ENCODE peak calls at places on chromosome 9, in five cellular contexts. T, I, S, Z and U are unnamed samples.

GRCh38 chr9:83167126-83167525 is 104.2 kb upstream of the RASEF start:
- DNase-seq in T (peak), I (no peak), S (no peak), Z (no peak), U (no peak)

GRCh38 chr9:6305954-6306563 is 22.1 kb upstream of the TPD52L3 start:
- DNase-seq in T (peak), I (no peak), S (peak), Z (no peak), U (no peak)

GRCh38 chr9:18587988-18588387 is 114.0 kb downstream of the ADAMTSL1 start:
- DNase-seq in T (peak), I (peak), S (no peak), Z (no peak), U (no peak)

GRCh38 chr9:13971910-13972655 is 341.9 kb downstream of the NFIB start:
- DNase-seq in T (no peak), I (no peak), S (no peak), Z (no peak), U (no peak)

GRCh38 chr9:1879501-1879900 is 135.6 kb upstream of the SMARCA2 start:
- DNase-seq in T (no peak), I (no peak), S (no peak), Z (no peak), U (no peak)

GRCh38 chr9:13688990-13689600 is 409.6 kb upstream of the MPDZ start:
- DNase-seq in T (peak), I (peak), S (no peak), Z (no peak), U (no peak)

GRCh38 chr9:121399883-121400607 is 30.0 kb upstream of the STOM start:
- DNase-seq in T (peak), I (peak), S (peak), Z (no peak), U (no peak)

GRCh38 chr9:94584555-94584954 is 9.1 kb downstream of the FBP2 start:
- DNase-seq in T (no peak), I (no peak), S (no peak), Z (no peak), U (no peak)

GRCh38 chr9:122158202-122158601 is 1.4 kb downstream of the NDUFA8 start:
- DNase-seq in T (peak), I (peak), S (peak), Z (no peak), U (no peak)

GRCh38 chr9:121744687-121745395 is 93.4 kb downstream of the DAB2IP start:
- DNase-seq in T (peak), I (peak), S (peak), Z (no peak), U (no peak)

GRCh38 chr9:99173570-99174504 is 47.9 kb downstream of the ALG2 start:
- DNase-seq in T (no peak), I (no peak), S (peak), Z (no peak), U (no peak)

GRCh38 chr9:26809795-26810194 is 82.8 kb downstream of the CAAP1 start:
- DNase-seq in T (peak), I (peak), S (no peak), Z (no peak), U (no peak)

GRCh38 chr9:94796687-94797086 is 70.2 kb downstream of the AOPEP start:
- DNase-seq in T (no peak), I (no peak), S (no peak), Z (no peak), U (no peak)

GRCh38 chr9:93682155-93682968 is 106.0 kb downstream of the PHF2 start:
- DNase-seq in T (peak), I (peak), S (peak), Z (peak), U (peak)

GRCh38 chr9:8858250-8859161 is 1058.9 kb upstream of the DMAC1 start:
- DNase-seq in T (no peak), I (no peak), S (peak), Z (peak), U (peak)

GRCh38 chr9:123569343-123569694 is 213.3 kb downstream of the CRB2 start:
- DNase-seq in T (no peak), I (no peak), S (no peak), Z (no peak), U (no peak)

GRCh38 chr9:133112361-133113026 is 8.5 kb downstream of the RALGDS start:
- DNase-seq in T (no peak), I (no peak), S (no peak), Z (peak), U (no peak)

GRCh38 chr9:86732514-86732913 is 214.8 kb downstream of the GAS1 start:
- DNase-seq in T (peak), I (peak), S (no peak), Z (no peak), U (no peak)

GRCh38 chr9:107539427-107540154 is 50.0 kb upstream of the KLF4 start:
- DNase-seq in T (no peak), I (no peak), S (peak), Z (no peak), U (no peak)

GRCh38 chr9:127714916-127715442 is 484 bp downstream of the PTRH1 start:
- DNase-seq in T (no peak), I (no peak), S (peak), Z (no peak), U (no peak)

GRCh38 chr9:121718063-121718462 is 66.6 kb downstream of the DAB2IP start:
- DNase-seq in T (no peak), I (no peak), S (peak), Z (peak), U (no peak)

GRCh38 chr9:27528886-27529315 is 713 bp downstream of the MOB3B start:
- DNase-seq in T (peak), I (no peak), S (peak), Z (peak), U (peak)

GRCh38 chr9:78575791-78576190 is 278.9 kb downstream of the PSAT1 start:
- DNase-seq in T (no peak), I (no peak), S (peak), Z (no peak), U (no peak)

GRCh38 chr9:107624216-107624948 is 134.8 kb upstream of the KLF4 start:
- DNase-seq in T (peak), I (no peak), S (no peak), Z (peak), U (no peak)

GRCh38 chr9:25681270-25681669 is 3.0 kb upstream of the TUSC1 start:
- DNase-seq in T (peak), I (peak), S (no peak), Z (no peak), U (no peak)

GRCh38 chr9:130179508-130179907 is 7.3 kb downstream of the NCS1 start:
- DNase-seq in T (no peak), I (no peak), S (no peak), Z (no peak), U (no peak)

GRCh38 chr9:124852829-124853531 is at the start of gene WDR38:
- DNase-seq in T (peak), I (no peak), S (peak), Z (peak), U (peak)

GRCh38 chr9:2055203-2055658 is 40.1 kb downstream of the SMARCA2 start:
- DNase-seq in T (peak), I (no peak), S (no peak), Z (no peak), U (no peak)

GRCh38 chr9:99319048-99319447 is 97.0 kb downstream of the SEC61B start:
- DNase-seq in T (no peak), I (no peak), S (no peak), Z (no peak), U (no peak)

GRCh38 chr9:77827104-77827784 is 179.1 kb upstream of the GNA14 start:
- DNase-seq in T (no peak), I (no peak), S (no peak), Z (no peak), U (no peak)

GRCh38 chr9:127360829-127361228 is 36.1 kb upstream of the SLC2A8 start:
- DNase-seq in T (peak), I (peak), S (peak), Z (no peak), U (no peak)

GRCh38 chr9:68947842-68948569 is 65.9 kb downstream of the PRKACG start:
- DNase-seq in T (peak), I (no peak), S (no peak), Z (no peak), U (no peak)

GRCh38 chr9:68947015-68947414 is 66.9 kb downstream of the PRKACG start:
- DNase-seq in T (no peak), I (no peak), S (no peak), Z (no peak), U (no peak)

GRCh38 chr9:68950188-68950587 is 63.7 kb downstream of the PRKACG start:
- DNase-seq in T (no peak), I (no peak), S (no peak), Z (no peak), U (no peak)

GRCh38 chr9:68950689-68951088 is 63.2 kb downstream of the PRKACG start:
- DNase-seq in T (no peak), I (no peak), S (no peak), Z (no peak), U (no peak)

DNA sequence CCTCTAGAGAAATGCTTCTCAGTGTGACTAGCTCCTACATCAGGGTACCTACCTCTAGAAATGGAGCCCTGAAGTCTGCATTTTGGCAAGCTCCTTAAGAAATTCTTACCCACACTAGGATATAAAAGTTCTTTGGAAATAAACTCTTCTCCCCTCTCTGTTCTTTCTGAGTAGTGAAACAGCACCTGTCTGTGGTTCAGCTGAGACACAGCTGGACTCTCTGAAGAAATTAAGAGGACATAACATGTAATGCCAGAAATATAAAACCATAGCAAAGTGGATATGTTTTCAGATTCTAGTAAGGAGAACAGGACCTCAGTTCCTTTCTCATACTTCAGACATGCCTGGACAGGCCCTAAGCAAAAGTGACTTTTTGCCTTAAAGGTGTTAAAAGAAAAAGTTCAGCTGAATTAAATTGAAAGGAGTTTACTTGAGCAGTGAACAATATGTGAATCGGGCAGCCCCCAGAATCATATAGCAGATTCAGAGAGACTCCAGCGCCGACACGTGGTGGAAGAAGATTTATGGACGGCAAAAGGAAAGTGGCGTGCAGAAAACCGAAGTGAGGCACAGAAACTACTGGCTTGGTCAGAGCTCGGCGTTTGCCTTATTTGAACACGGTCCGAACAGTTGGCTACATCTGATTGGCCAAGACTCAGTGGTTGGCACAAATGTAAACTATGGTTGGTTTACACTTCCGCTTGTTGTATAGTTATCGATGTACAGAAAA is 64.5 kb downstream of the PRKACG start:
- DNase-seq in T (peak), I (no peak), S (no peak), Z (peak), U (no peak)
- H3K27ac ChIP-seq in T (no peak), I (no peak), S (no peak), Z (no peak), U (no peak)

GRCh38 chr9:87812375-87813118 is 70.1 kb upstream of the SPATA31E1 start:
- DNase-seq in T (peak), I (peak), S (peak), Z (no peak), U (no peak)
- H3K27ac ChIP-seq in T (no peak), I (no peak), S (no peak), Z (no peak), U (no peak)

GRCh38 chr9:134707731-134708671 is 66.4 kb downstream of the COL5A1 start:
- DNase-seq in T (no peak), I (no peak), S (peak), Z (no peak), U (no peak)
- H3K27ac ChIP-seq in T (no peak), I (peak), S (no peak), Z (no peak), U (peak)

GRCh38 chr9:36882117-36882465 is 152.0 kb downstream of the PAX5 start:
- DNase-seq in T (no peak), I (no peak), S (no peak), Z (peak), U (no peak)
- H3K27ac ChIP-seq in T (no peak), I (no peak), S (no peak), Z (no peak), U (no peak)